ENCODE peak calls at places on chromosomes 12 and 14, in seven cellular contexts. H is RWPE1, S is coronary artery, L is IMR-90, G is tibial artery, B is ovary, E is foreskin keratinocyte. N is an unnamed sample.

GRCh38 chr12:7376196-7376595 is 67.8 kb downstream of the CD163L1 start:
- DNase-seq in E (peak), S (no peak), L (peak), G (no peak), B (no peak), H (no peak), N (no peak)

GRCh38 chr14:39265032-39265431 is 31.3 kb downstream of the MIA2 start:
- DNase-seq in L (peak), E (peak), S (no peak), G (no peak), H (no peak), B (no peak), N (no peak)

GRCh38 chr14:96086574-96087077 is 47.5 kb downstream of the C14orf132 start:
- DNase-seq in H (peak), S (no peak), L (peak), B (no peak), E (peak), G (no peak), N (no peak)

GRCh38 chr12:56724660-56724988 is 475 bp downstream of the NACA start:
- DNase-seq in H (peak), S (no peak), G (no peak), L (no peak), E (no peak), B (peak), N (no peak)

GRCh38 chr12:87690236-87690810 is 338.9 kb downstream of the C12orf50 start:
- DNase-seq in H (peak), L (peak), G (no peak), S (no peak), E (no peak), B (no peak), N (no peak)

GRCh38 chr14:71803539-71804260 is 128.5 kb upstream of the RGS6 start:
- DNase-seq in L (peak), H (no peak), E (peak), B (no peak), G (no peak), S (no peak), N (no peak)

GRCh38 chr14:26276757-26277156 is 321.1 kb downstream of the NOVA1 start:
- DNase-seq in H (no peak), S (no peak), E (no peak), G (no peak), L (no peak), B (no peak), N (no peak)

GRCh38 chr12:104953323-104953722 is 4.8 kb downstream of the SLC41A2 start:
- DNase-seq in G (no peak), B (no peak), E (no peak), L (no peak), S (no peak), H (no peak), N (no peak)

GRCh38 chr12:33439587-33440011 is at the start of gene SYT10:
- DNase-seq in H (peak), L (no peak), S (no peak), G (no peak), E (peak), B (no peak), N (no peak)

DNA sequence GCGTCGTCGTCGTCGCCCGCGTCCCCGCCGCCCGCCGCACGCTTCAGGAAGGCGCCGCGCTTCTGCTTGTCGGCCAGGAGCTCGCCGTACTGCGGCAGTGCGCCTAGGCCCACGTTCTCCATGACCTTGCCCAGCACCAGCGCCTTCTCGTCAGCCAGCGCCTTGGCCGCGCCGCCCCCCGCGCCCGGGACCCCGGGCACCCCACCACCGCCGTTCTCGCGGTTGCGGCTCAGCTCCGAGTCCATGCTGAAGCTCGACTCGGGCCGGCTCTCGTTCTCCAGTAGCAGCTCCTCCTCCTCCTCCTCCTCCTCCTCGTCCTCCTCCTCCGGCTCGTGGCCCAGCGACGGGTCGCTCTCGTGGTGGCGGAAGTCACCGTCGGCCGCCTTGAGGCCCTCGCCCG is 97.1 kb downstream of the BCL11B start:
- DNase-seq in L (no peak), B (no peak), E (no peak), G (no peak), S (no peak), H (no peak), N (no peak)
- H3K27ac ChIP-seq in L (no peak), B (no peak), E (no peak), G (no peak), S (no peak), H (no peak), N (no peak)

GRCh38 chr12:124906606-124907261 is 7.7 kb downstream of the UBC start:
- DNase-seq in B (peak), E (peak), S (no peak), H (peak), L (peak), G (peak), N (peak)
- TF ChIP-seq CTCF in B (peak), E (peak), S (peak), H (peak), L (peak), G (peak), N (peak)

DNA sequence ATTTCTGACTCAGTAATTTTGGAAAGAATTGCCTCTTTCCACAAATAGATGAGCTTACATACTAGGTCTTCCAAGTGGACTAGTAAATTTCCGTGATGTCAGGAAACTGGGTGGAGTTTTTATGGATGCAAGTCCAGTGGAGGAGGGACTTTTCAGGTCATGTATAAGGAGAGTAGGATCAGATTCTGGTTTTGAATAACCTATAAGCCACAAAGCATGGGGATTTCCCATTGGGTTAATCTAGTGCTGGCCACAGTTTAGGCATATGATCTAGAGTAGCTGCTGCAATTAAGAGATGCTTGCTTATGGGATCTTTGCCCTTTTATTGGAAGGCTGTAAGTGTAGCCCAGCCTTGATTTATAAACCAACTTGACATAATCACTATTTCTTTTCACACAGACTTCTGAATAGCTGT is 33.8 kb downstream of the STK38L start:
- DNase-seq in L (peak), B (peak), G (peak), E (peak), S (no peak), H (peak), N (no peak)
- H3K27ac ChIP-seq in L (no peak), B (no peak), G (peak), E (no peak), S (peak), H (no peak), N (peak)

DNA sequence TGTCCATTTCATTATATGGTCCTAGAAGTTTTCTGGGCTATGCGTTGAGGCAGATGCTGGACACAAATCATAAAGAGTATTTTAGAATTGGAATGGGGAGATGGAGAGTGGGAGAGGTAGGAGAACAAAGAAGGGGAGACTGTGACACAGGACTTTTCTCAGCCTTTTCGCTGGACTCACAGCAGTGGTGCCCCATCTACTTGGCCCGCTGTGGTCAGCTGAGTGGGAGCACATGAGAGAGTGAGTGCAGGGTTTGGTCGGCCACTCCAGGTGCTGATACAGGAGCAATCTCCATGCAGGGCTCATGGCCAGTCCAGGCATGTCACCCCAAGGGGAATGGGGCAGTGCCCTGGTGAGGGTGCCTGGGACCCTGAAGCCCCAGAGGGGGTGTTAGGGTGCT is 109.0 kb downstream of the MYRFL start:
- DNase-seq in B (no peak), H (no peak), S (no peak), E (no peak), G (no peak), L (no peak), N (no peak)
- TF ChIP-seq CTCF in B (no peak), H (no peak), S (no peak), E (no peak), G (no peak), L (no peak), N (no peak)

DNA sequence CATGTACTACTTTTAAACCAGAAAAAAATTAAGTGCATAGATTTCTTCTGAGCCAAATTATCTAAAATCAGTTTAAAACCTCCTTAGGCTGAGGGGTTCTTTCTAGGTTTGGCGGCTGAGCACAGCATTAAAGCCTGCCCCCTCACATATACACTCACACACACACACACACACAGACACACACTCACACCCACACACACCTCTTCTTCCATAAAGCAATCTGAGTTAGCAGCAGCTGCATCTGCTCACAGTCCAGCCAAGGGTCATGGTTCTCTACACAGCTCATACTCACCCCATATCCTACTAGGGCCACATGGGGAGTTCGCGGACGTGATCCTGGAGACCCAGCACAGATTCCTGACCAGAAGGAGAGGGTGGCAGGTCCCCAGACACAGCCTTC is 12.4 kb downstream of the SYNDIG1L start:
- DNase-seq in G (no peak), E (no peak), B (no peak), L (no peak), H (no peak), S (no peak), N (no peak)
- H3K27ac ChIP-seq in G (no peak), E (no peak), B (no peak), L (no peak), H (no peak), S (no peak), N (no peak)

DNA sequence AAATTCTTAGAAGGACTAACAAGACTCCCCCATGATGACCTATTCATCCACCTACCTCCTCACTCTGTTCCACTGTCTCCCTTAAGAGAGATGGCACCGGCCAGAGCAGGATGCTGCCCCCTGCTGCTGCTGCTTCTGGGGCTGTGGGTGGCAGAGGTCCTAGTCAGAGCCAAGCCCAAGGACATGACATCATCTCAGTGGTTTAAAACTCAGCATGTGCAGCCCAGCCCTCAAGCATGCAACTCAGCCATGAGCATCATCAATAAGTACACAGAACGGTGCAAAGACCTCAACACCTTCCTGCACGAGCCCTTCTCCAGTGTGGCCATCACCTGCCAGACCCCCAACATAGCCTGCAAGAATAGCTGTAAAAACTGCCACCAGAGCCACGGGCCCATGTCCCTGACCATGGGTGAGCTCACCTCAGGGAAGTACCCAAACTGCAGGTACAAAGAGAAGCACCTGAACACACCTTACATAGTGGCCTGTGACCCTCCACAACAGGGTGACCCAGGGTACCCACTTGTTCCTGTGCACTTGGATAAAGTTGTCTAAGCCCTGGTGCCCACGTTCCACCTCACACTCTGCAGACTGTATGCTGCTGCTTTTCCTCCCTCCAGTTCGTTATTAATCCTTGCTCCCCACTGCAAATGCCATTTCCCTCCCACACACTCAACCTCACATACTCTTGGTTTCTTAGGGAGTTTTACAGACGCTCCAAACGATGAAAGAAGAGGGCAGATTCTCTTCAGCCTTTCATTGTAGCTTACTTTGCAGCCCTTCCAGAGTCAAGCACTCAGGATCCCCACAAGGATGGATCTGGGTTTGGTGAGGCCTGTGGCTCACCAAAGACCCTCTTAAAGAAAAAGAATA is at the start of gene RNASE8:
- DNase-seq in E (no peak), B (no peak), L (peak), G (no peak), H (no peak), S (peak), N (no peak)
- TF ChIP-seq CTCF in E (no peak), B (no peak), L (peak), G (no peak), H (no peak), S (no peak), N (no peak)

GRCh38 chr14:68140801-68141200 is 321.2 kb downstream of the RAD51B start:
- DNase-seq in H (no peak), E (no peak), L (no peak), S (no peak), G (no peak), B (no peak), N (no peak)
- H3K27ac ChIP-seq in H (no peak), E (peak), L (peak), S (peak), G (peak), B (no peak), N (peak)

DNA sequence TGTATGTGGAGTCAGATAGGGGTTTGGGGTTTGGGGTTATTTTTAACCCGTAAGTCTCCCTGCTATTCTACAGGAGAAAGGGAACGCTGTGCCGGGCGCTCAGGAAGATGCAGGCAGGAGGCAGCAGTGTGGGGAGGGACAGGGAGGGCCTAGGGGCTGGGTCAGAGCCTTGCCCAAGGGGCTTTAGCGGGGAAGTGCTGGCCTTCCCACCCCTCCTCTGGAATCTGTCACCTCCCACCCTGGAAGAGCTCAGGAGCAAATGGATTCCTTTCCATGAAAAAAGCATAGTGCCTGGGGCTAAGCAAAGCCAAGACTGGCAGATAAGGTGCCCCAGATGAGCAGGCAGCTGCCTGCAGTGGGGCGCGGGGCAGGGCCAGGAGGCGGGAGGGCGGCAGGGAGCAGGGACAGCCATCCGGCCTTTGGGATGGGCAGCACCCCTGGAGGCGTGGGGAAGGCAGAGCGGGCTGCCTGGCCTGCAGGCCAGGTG is 7.3 kb upstream of the INF2 start:
- DNase-seq in B (no peak), S (no peak), G (no peak), L (no peak), E (peak), H (peak), N (peak)
- TF ChIP-seq CTCF in B (no peak), S (no peak), G (no peak), L (no peak), E (no peak), H (no peak), N (no peak)

GRCh38 chr12:39240573-39240972 is 202.3 kb downstream of the KIF21A start:
- DNase-seq in G (no peak), L (no peak), E (no peak), B (no peak), S (no peak), H (no peak), N (no peak)

GRCh38 chr12:39240144-39240486 is 202.8 kb downstream of the KIF21A start:
- DNase-seq in B (no peak), G (no peak), E (no peak), H (no peak), S (no peak), L (no peak), N (no peak)

GRCh38 chr12:39235990-39236767 is 206.7 kb downstream of the KIF21A start:
- DNase-seq in H (peak), G (no peak), S (no peak), L (no peak), B (no peak), E (peak), N (no peak)

GRCh38 chr12:39236994-39237393 is 205.9 kb downstream of the KIF21A start:
- DNase-seq in H (peak), B (no peak), S (no peak), L (no peak), E (peak), G (no peak), N (no peak)

GRCh38 chr12:39239484-39240143 is 203.3 kb downstream of the KIF21A start:
- DNase-seq in G (no peak), S (no peak), L (no peak), B (no peak), E (peak), H (peak), N (no peak)
- H3K27ac ChIP-seq in G (no peak), S (no peak), L (no peak), B (no peak), E (no peak), H (no peak), N (no peak)

GRCh38 chr12:19506497-19506896 is 67.2 kb downstream of the AEBP2 start:
- DNase-seq in H (no peak), S (no peak), B (no peak), L (no peak), E (peak), G (no peak), N (no peak)

DNA sequence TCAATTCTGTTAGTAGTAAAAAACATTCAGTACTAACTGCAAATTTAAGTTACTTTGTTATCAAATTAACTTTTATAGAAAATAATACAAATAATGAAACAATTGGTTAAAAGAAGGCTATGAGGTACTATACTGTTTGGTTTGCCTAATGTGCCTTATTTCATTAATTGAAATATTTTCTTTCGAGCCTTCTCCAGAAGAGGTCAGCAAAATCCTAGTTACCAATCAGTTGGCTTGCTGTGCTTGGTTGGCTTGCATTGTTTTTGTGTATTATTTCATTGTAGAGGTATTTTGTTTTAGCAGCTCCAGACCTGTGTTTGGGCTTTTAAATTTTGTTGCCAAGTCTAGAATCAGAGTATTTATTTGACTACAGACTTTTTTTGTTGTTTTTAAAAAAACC is 68.5 kb downstream of the AEBP2 start:
- DNase-seq in S (no peak), E (no peak), H (no peak), B (no peak), G (no peak), L (peak), N (no peak)
- TF ChIP-seq CTCF in S (peak), E (peak), H (no peak), B (peak), G (peak), L (peak), N (peak)

N was measured in lower lobe of right lung.